ENCODE peak calls at places on chromosomes 11 and 22, in ten cellular contexts. L, J, P, I, R, M, X, B, E and C are unnamed samples.

GRCh38 chr11:23509023-23509422 is 648.7 kb upstream of the CCDC179 start:
- DNase-seq in L (no peak), J (peak), P (no peak), I (no peak), R (no peak), M (no peak), X (no peak), B (no peak), E (no peak), C (no peak)

GRCh38 chr11:90753546-90753945 is 530.7 kb upstream of the CHORDC1 start:
- DNase-seq in L (no peak), J (no peak), P (no peak), I (no peak), R (no peak), M (no peak), X (no peak), B (no peak), E (no peak), C (no peak)

GRCh38 chr11:45948341-45948740 is 25.9 kb downstream of the LARGE2 start:
- DNase-seq in L (no peak), J (no peak), P (no peak), I (no peak), R (no peak), M (no peak), X (no peak), B (no peak), E (no peak), C (no peak)

GRCh38 chr11:125378596-125378995 is 117.5 kb downstream of the FEZ1 start:
- DNase-seq in L (no peak), J (no peak), P (no peak), I (no peak), R (no peak), M (no peak), X (no peak), B (no peak), E (no peak), C (no peak)

GRCh38 chr11:10490398-10491232 is 35.6 kb downstream of the AMPD3 start:
- DNase-seq in L (peak), J (peak), P (no peak), I (peak), R (peak), M (peak), X (peak), B (no peak), E (no peak), C (peak)

GRCh38 chr11:27228891-27229290 is 134.1 kb downstream of the CCDC34 start:
- DNase-seq in L (no peak), J (no peak), P (no peak), I (no peak), R (no peak), M (no peak), X (no peak), B (no peak), E (no peak), C (no peak)

GRCh38 chr22:47071812-47072641 is 309.6 kb downstream of the TBC1D22A start:
- DNase-seq in L (no peak), J (no peak), P (no peak), I (no peak), R (no peak), M (no peak), X (peak), B (no peak), E (no peak), C (no peak)

GRCh38 chr22:42328130-42328821 is 57.8 kb upstream of the TCF20 start:
- DNase-seq in L (no peak), J (no peak), P (no peak), I (no peak), R (no peak), M (no peak), X (no peak), B (no peak), E (no peak), C (no peak)

GRCh38 chr22:29306175-29306829 is at the start of gene GAS2L1:
- DNase-seq in L (peak), J (peak), P (peak), I (peak), R (peak), M (peak), X (peak), B (peak), E (peak), C (peak)

GRCh38 chr22:50727678-50728522 is 10.1 kb upstream of the ACR start:
- DNase-seq in L (peak), J (no peak), P (peak), I (peak), R (no peak), M (no peak), X (no peak), B (no peak), E (peak), C (no peak)

GRCh38 chr11:118415739-118416068 is 14.3 kb downstream of the ATP5MG start:
- DNase-seq in L (no peak), J (peak), P (no peak), I (no peak), R (peak), M (peak), X (no peak), B (no peak), E (no peak), C (peak)

GRCh38 chr22:24200616-24201212 is 19.4 kb downstream of the SUSD2 start:
- DNase-seq in L (no peak), J (peak), P (no peak), I (no peak), R (peak), M (no peak), X (no peak), B (no peak), E (no peak), C (no peak)

GRCh38 chr22:45263790-45264269 is 20.9 kb upstream of the UPK3A start:
- DNase-seq in L (peak), J (peak), P (peak), I (peak), R (peak), M (peak), X (peak), B (peak), E (peak), C (peak)

GRCh38 chr11:73980001-73980960 is 2.4 kb downstream of the UCP2 start:
- DNase-seq in L (peak), J (no peak), P (peak), I (peak), R (no peak), M (peak), X (peak), B (peak), E (peak), C (no peak)

GRCh38 chr11:43924112-43924855 is 18.2 kb upstream of the C11orf96 start:
- DNase-seq in L (no peak), J (no peak), P (no peak), I (no peak), R (no peak), M (no peak), X (peak), B (no peak), E (no peak), C (no peak)
- TF ChIP-seq CTCF in L (no peak), J (peak), P (no peak), I (no peak), R (no peak), M (no peak), X (no peak), B (peak), E (no peak), C (no peak)

GRCh38 chr11:65932558-65932919 is 12.7 kb upstream of the TSGA10IP start:
- DNase-seq in L (no peak), J (peak), P (no peak), I (no peak), R (peak), M (no peak), X (no peak), B (no peak), E (no peak), C (no peak)
- TF ChIP-seq CTCF in L (no peak), J (peak), P (no peak), I (no peak), R (peak), M (no peak), X (no peak), B (peak), E (no peak), C (no peak)

GRCh38 chr11:36703055-36703404 is 105.0 kb upstream of the RAG2 start:
- DNase-seq in L (no peak), J (no peak), P (no peak), I (no peak), R (no peak), M (no peak), X (no peak), B (no peak), E (no peak), C (no peak)
- TF ChIP-seq CTCF in L (no peak), J (no peak), P (no peak), I (no peak), R (no peak), M (no peak), X (no peak), B (no peak), E (no peak), C (no peak)

GRCh38 chr11:64034411-64034811 is 1.3 kb upstream of the FLRT1 start:
- DNase-seq in L (no peak), J (no peak), P (no peak), I (no peak), R (no peak), M (no peak), X (no peak), B (no peak), E (no peak), C (no peak)

GRCh38 chr11:64035081-64035524 is 628 bp upstream of the FLRT1 start:
- DNase-seq in L (no peak), J (no peak), P (no peak), I (no peak), R (no peak), M (no peak), X (no peak), B (no peak), E (no peak), C (no peak)

GRCh38 chr11:64037027-64037633 is 1.4 kb downstream of the FLRT1 start:
- DNase-seq in L (no peak), J (no peak), P (no peak), I (no peak), R (no peak), M (no peak), X (no peak), B (no peak), E (no peak), C (no peak)

GRCh38 chr11:64035581-64035980 is at the start of gene FLRT1:
- DNase-seq in L (no peak), J (no peak), P (no peak), I (no peak), R (no peak), M (no peak), X (no peak), B (no peak), E (no peak), C (no peak)

DNA sequence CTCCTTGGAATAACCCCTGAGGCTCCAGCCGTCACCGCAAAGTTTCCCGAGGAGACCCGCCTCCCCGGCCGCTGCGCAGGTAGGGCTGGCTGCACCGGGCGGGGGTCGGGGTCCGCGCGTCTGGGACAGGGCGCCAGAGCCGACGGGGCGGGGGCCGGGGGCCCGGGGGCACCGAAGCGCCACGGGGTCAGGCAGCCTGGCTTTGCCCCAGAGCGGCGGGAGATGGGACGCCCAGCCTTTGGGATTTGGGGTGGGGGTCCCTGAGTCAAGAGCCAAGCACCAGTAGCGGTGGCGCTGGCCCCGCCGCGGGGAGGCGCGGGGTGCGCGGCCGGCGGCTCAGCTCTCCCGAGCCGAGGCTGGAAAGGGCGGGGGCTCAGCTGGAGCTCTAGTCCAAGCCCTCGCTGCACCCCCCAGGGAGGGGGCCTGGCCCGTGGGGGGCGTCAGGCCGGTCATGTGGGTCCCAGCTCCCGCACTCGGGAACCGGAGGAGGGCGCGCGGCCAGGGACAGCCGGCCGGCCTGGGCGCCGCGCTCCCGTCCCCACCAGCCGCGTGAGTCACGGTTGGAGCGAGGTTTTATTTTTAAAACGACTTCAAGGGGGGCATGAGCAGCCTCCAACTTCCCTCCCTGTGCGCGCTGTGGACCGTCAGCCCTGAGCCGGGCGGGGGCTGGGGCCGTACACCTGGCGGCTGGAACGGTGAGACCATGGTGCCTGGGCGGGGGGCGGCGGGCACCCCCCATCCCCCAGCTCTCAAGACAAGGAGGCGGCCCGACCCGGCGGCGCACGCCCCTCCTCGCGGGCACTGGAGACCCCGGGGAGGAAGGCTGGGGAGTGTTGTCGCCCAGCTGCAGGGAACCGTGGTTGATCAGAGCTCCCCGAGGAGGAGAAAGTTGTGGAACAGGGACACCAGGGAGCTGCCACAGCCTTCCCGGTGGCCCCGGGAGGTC is 623 bp downstream of the FLRT1 start:
- DNase-seq in L (no peak), J (peak), P (no peak), I (no peak), R (no peak), M (no peak), X (no peak), B (no peak), E (no peak), C (no peak)
- TF ChIP-seq CTCF in L (no peak), J (peak), P (no peak), I (no peak), R (peak), M (no peak), X (no peak), B (no peak), E (no peak), C (no peak)

GRCh38 chr11:19953909-19954308 is 206.4 kb downstream of the DBX1 start:
- DNase-seq in L (no peak), J (peak), P (no peak), I (no peak), R (peak), M (no peak), X (no peak), B (peak), E (no peak), C (no peak)
- TF ChIP-seq CTCF in L (peak), J (peak), P (peak), I (peak), R (peak), M (no peak), X (peak), B (peak), E (peak), C (peak)

GRCh38 chr11:34890089-34890488 is 26.1 kb downstream of the APIP start:
- DNase-seq in L (no peak), J (no peak), P (no peak), I (no peak), R (no peak), M (no peak), X (no peak), B (no peak), E (no peak), C (no peak)
- TF ChIP-seq CTCF in L (peak), J (peak), P (peak), I (no peak), R (peak), M (peak), X (no peak), B (no peak), E (peak), C (peak)

DNA sequence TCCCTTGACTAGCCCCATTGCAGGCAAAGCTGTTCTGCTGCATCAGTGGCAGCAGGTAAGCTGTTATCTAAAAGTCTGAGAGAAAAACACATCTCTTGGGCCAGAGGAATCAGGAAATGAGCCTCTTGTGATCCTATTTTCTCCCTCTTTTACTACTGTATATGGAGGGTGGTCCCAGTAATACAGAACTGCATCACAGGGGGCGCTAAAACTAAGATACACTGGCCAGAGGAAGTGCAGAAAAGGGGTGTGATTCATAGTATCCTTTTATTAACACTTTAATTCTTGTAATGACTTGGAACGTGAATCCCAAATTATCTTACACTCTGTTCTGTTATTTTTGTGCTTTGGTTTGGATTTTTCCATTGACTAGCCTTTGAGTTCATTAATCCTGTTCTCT is 8.8 kb upstream of the MED17 start:
- DNase-seq in L (no peak), J (no peak), P (no peak), I (no peak), R (no peak), M (no peak), X (no peak), B (peak), E (no peak), C (no peak)
- TF ChIP-seq CTCF in L (no peak), J (peak), P (peak), I (no peak), R (no peak), M (no peak), X (no peak), B (peak), E (no peak), C (no peak)